ENCODE peak calls at places on chromosomes 1 and 21, in four cellular contexts. Q, X, J and S are unnamed samples. For H3K36me3 and H3K4me1, the result is how much of the 10 kb centered on the place peaks cover.

GRCh38 chr1:2268285-2269056 is 40.4 kb downstream of the SKI start:
- DNase-seq in Q (no peak), X (no peak), J (no peak), S (no peak)

GRCh38 chr1:116881879-116882520 is 27.7 kb upstream of the PTGFRN start:
- DNase-seq in Q (no peak), X (peak), J (peak), S (peak)

GRCh38 chr1:179550753-179551682 is 24.7 kb downstream of the NPHS2 start:
- DNase-seq in Q (no peak), X (no peak), J (no peak), S (no peak)

GRCh38 chr1:241401156-241401555 is 44.2 kb upstream of the RGS7 start:
- DNase-seq in Q (no peak), X (no peak), J (no peak), S (no peak)

GRCh38 chr1:59971464-59971911 is 44.9 kb upstream of the CYP2J2 start:
- DNase-seq in Q (peak), X (peak), J (peak), S (peak)

GRCh38 chr1:170910273-170910672 is 25.1 kb upstream of the MROH9 start:
- DNase-seq in Q (no peak), X (no peak), J (no peak), S (no peak)

GRCh38 chr1:224623743-224624333 is 7.7 kb downstream of the CNIH3 start:
- DNase-seq in Q (no peak), X (peak), J (peak), S (peak)

GRCh38 chr1:195097316-195097715 is 1510.9 kb downstream of the KCNT2 start:
- DNase-seq in Q (peak), X (no peak), J (no peak), S (no peak)

GRCh38 chr1:177442580-177442979 is 271.8 kb downstream of the BRINP2 start:
- DNase-seq in Q (no peak), X (no peak), J (no peak), S (no peak)

GRCh38 chr1:150548632-150549495 is at the start of gene ADAMTSL4:
- DNase-seq in Q (no peak), X (no peak), J (peak), S (peak)

GRCh38 chr1:110130113-110130591 is 17.9 kb downstream of the UBL4B start:
- DNase-seq in Q (no peak), X (no peak), J (no peak), S (no peak)

GRCh38 chr1:18955442-18956188 is 861 bp downstream of the IFFO2 start:
- DNase-seq in Q (no peak), X (peak), J (peak), S (peak)

GRCh38 chr1:116690809-116691323 is 23.3 kb upstream of the IGSF3 start:
- DNase-seq in Q (no peak), X (no peak), J (no peak), S (no peak)

GRCh38 chr1:64915381-64916274 is 50.7 kb downstream of the JAK1 start:
- DNase-seq in Q (no peak), X (peak), J (peak), S (no peak)

GRCh38 chr21:30579351-30579750 is 10.8 kb downstream of the KRTAP22-2 start:
- DNase-seq in Q (no peak), X (no peak), J (no peak), S (no peak)

GRCh38 chr1:228936881-228937280 is 201.6 kb downstream of the RHOU start:
- DNase-seq in Q (no peak), X (no peak), J (no peak), S (no peak)

GRCh38 chr1:89884718-89885596 is 64.1 kb downstream of the LRRC8D start:
- DNase-seq in Q (no peak), X (no peak), J (no peak), S (no peak)

GRCh38 chr1:64814427-64814826 is 69.6 kb downstream of the RAVER2 start:
- DNase-seq in Q (no peak), X (no peak), J (no peak), S (no peak)

GRCh38 chr1:219587817-219588561 is 24.9 kb downstream of the ZC3H11B start:
- DNase-seq in Q (no peak), X (no peak), J (no peak), S (no peak)

GRCh38 chr1:44068442-44068861 is 37.2 kb upstream of the SLC6A9 start:
- DNase-seq in Q (no peak), X (no peak), J (no peak), S (no peak)

GRCh38 chr1:53485478-53486394 is 26.5 kb downstream of the DMRTB1 start:
- DNase-seq in Q (peak), X (peak), J (peak), S (peak)

GRCh38 chr1:54791880-54792522 is 9.1 kb downstream of the TTC22 start:
- DNase-seq in Q (peak), X (peak), J (peak), S (peak)

GRCh38 chr1:6140413-6140812 is 39.7 kb downstream of the CHD5 start:
- DNase-seq in Q (no peak), X (no peak), J (no peak), S (no peak)

GRCh38 chr1:236522937-236523703 is 662 bp upstream of the LGALS8 start:
- DNase-seq in Q (no peak), X (peak), J (peak), S (no peak)

GRCh38 chr1:112247036-112247597 is 148.9 kb upstream of the CTTNBP2NL start:
- DNase-seq in Q (no peak), X (no peak), J (no peak), S (no peak)

GRCh38 chr1:98870959-98871903 is 133.4 kb downstream of the PLPPR5 start:
- DNase-seq in Q (no peak), X (peak), J (peak), S (peak)

GRCh38 chr1:84122780-84123382 is 21.2 kb upstream of the PRKACB start:
- DNase-seq in Q (no peak), X (peak), J (peak), S (peak)

GRCh38 chr1:233635765-233636502 is 22.0 kb downstream of the KCNK1 start:
- DNase-seq in Q (peak), X (no peak), J (no peak), S (no peak)

GRCh38 chr1:170296642-170297041 is 150.9 kb downstream of the NTMT2 start:
- DNase-seq in Q (peak), X (no peak), J (no peak), S (no peak)

GRCh38 chr1:180268556-180269044 is 38.5 kb downstream of the LHX4 start:
- DNase-seq in Q (no peak), X (no peak), J (no peak), S (no peak)

GRCh38 chr1:235073331-235073967 is 55.2 kb downstream of the TOMM20 start:
- DNase-seq in Q (no peak), X (peak), J (peak), S (no peak)

GRCh38 chr1:58992643-58993042 is 208.8 kb upstream of the JUN start:
- DNase-seq in Q (no peak), X (no peak), J (no peak), S (no peak)

GRCh38 chr1:109901508-109902145 is 9.0 kb upstream of the CSF1 start:
- DNase-seq in Q (no peak), X (peak), J (peak), S (no peak)

GRCh38 chr1:120133228-120133927 is 42.9 kb downstream of the SEC22B start:
- DNase-seq in Q (no peak), X (no peak), J (no peak), S (no peak)

GRCh38 chr21:36005018-36005417 is 55.3 kb downstream of the SETD4 start:
- DNase-seq in Q (no peak), X (no peak), J (peak), S (no peak)

GRCh38 chr1:212305342-212305741 is 20.1 kb downstream of the PPP2R5A start:
- DNase-seq in Q (no peak), X (no peak), J (no peak), S (no peak)

GRCh38 chr1:212295579-212295978 is 10.4 kb downstream of the PPP2R5A start:
- DNase-seq in Q (no peak), X (no peak), J (no peak), S (no peak)

GRCh38 chr1:212302745-212303383 is 17.7 kb downstream of the PPP2R5A start:
- DNase-seq in Q (no peak), X (no peak), J (no peak), S (no peak)

GRCh38 chr1:212297338-212297737 is 12.1 kb downstream of the PPP2R5A start:
- DNase-seq in Q (no peak), X (no peak), J (no peak), S (no peak)

GRCh38 chr1:212301570-212301969 is 16.4 kb downstream of the PPP2R5A start:
- DNase-seq in Q (no peak), X (no peak), J (no peak), S (no peak)
- H3K27ac ChIP-seq in Q (no peak), X (no peak), J (no peak), S (no peak)

DNA sequence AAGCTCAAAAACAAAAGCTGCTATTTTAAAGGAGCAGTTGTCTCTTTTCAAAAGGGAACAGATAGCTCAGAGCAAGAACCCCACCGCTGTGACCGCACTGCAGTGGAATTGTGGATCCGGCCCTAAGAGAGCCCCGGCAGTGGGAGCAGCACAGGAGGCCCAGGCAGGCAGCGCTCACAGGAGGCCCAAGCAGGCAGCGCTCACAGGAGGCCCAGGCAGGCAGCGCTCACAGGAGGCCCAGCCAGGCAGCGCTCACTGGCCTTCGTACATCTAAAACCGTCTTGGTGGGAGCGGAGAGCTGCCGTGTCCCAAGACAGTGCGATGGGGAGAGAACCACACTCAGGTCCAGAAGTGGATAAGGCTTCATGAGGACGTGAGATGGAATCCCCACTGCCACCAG is 4.0 kb downstream of the TFF3 start:
- DNase-seq in Q (no peak), X (no peak), J (no peak), S (no peak)
- H3K36me3 ChIP-seq in Q (under half), X (under half), J (under half), S (under half)

DNA sequence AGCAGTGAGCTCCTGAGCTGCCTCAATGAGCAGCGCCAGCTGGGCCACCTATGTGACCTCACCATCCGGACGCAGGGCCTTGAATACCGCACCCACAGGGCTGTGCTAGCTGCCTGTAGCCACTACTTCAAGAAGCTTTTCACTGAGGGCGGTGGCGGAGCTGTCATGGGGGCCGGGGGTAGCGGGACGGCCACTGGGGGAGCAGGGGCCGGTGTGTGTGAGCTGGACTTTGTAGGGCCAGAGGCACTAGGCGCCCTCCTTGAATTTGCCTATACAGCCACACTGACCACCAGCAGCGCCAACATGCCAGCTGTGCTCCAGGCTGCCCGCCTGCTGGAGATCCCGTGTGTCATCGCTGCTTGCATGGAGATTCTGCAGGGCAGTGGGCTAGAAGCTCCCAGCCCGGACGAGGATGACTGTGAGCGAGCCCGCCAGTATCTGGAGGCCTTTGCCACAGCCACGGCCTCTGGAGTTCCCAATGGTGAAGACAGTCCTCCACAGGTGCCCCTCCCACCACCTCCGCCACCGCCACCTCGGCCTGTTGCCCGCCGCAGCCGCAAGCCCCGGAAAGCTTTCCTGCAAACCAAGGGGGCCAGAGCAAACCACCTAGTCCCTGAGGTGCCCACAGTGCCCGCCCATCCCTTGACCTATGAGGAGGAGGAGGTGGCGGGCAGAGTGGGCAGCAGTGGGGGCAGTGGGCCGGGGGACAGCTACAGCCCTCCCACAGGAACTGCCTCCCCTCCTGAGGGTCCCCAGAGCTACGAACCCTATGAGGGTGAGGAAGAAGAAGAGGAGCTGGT is 12.3 kb downstream of the ZBTB7B start:
- DNase-seq in Q (no peak), X (no peak), J (no peak), S (no peak)
- H3K4me1 ChIP-seq in Q (half or more), X (half or more), J (under half), S (half or more)

GRCh38 chr1:212460376-212460775 is 27.7 kb downstream of the NENF start:
- DNase-seq in Q (no peak), X (no peak), J (no peak), S (no peak)

GRCh38 chr1:212459656-212460055 is 26.9 kb downstream of the NENF start:
- DNase-seq in Q (no peak), X (no peak), J (no peak), S (no peak)

GRCh38 chr1:212463565-212464270 is 31.0 kb downstream of the NENF start:
- DNase-seq in Q (no peak), X (no peak), J (no peak), S (no peak)

GRCh38 chr1:212465311-212465710 is 32.6 kb downstream of the NENF start:
- DNase-seq in Q (no peak), X (no peak), J (no peak), S (no peak)

GRCh38 chr1:212461916-212462660 is 29.4 kb downstream of the NENF start:
- DNase-seq in Q (no peak), X (no peak), J (no peak), S (no peak)
- H3K27ac ChIP-seq in Q (no peak), X (no peak), J (no peak), S (no peak)

DNA sequence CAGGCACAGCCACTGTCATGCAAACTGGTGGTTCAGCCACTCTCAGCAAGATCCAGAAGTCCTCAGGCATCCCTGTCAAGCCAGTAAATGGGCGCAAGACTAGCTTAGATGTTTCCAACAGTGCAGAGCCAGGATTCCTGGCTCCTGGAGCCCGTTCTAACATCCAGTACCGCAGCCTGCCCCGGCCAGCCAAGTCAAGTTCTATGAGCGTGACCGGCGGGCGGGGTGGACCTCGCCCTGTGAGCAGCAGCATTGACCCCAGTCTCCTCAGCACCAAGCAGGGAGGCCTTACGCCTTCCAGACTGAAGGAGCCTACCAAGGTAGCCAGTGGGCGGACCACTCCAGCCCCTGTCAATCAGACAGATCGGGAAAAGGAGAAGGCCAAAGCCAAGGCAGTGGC is 46.6 kb upstream of the IPO9 start:
- DNase-seq in Q (no peak), X (no peak), J (no peak), S (no peak)
- H3K36me3 ChIP-seq in Q (under half), X (under half), J (under half), S (under half)

GRCh38 chr1:47587891-47588582 is 150.2 kb downstream of the FOXD2 start:
- DNase-seq in Q (no peak), X (peak), J (peak), S (no peak)
- H3K4me1 ChIP-seq in Q (under half), X (under half), J (under half), S (under half)